ENCODE peak calls at places on chromosomes 4 and X, in five cellular contexts. J, D, F, I and X are unnamed samples.

GRCh38 chr4:139817657-139818452 is 152.2 kb downstream of the MGST2 start:
- DNase-seq in J (no peak), F (no peak), I (no peak), D (no peak), X (no peak)

GRCh38 chrX:11968991-11969390 is 169.3 kb upstream of the FRMPD4 start:
- DNase-seq in F (no peak), I (no peak), D (no peak), J (no peak), X (no peak)

GRCh38 chr4:37891221-37892159 is 606 bp downstream of the TBC1D1 start:
- DNase-seq in F (no peak), I (no peak), J (no peak), D (peak; percentile 11), X (no peak)

GRCh38 chr4:142846729-142847606 is 867 bp upstream of the INPP4B start:
- DNase-seq in D (peak; percentile 30), J (no peak), I (no peak), F (peak; percentile 19), X (peak; percentile 45)

GRCh38 chrX:134423606-134424005 is 36.4 kb upstream of the HPRT1 start:
- DNase-seq in I (no peak), J (peak; percentile 31), F (no peak), D (no peak), X (no peak)

GRCh38 chrX:120250522-120251271 is at the start of gene ZBTB33:
- DNase-seq in F (peak; percentile 90), J (peak; percentile 93), I (no peak), D (peak; percentile 88), X (peak; percentile 88)

GRCh38 chr4:170138580-170139194 is 48.9 kb upstream of the AADAT start:
- DNase-seq in D (peak; percentile 82), F (peak; percentile 63), J (peak; percentile 72), I (no peak), X (peak; percentile 86)

GRCh38 chrX:133448512-133449076 is 33.3 kb upstream of the GPC4 start:
- DNase-seq in D (no peak), F (no peak), J (peak; percentile 72), I (no peak), X (no peak)

GRCh38 chr4:15918484-15919129 is 19.9 kb downstream of the FGFBP1 start:
- DNase-seq in F (no peak), J (no peak), I (no peak), D (no peak), X (no peak)

GRCh38 chrX:10761447-10761846 is 141.1 kb upstream of the MID1 start:
- DNase-seq in I (no peak), J (no peak), D (no peak), F (no peak), X (no peak)

GRCh38 chrX:136907626-136908025 is 27.1 kb upstream of the RBMX start:
- DNase-seq in D (no peak), J (no peak), F (no peak), I (no peak), X (peak; percentile 6)

GRCh38 chr4:25860586-25861421 is 2.0 kb downstream of the SEL1L3 start:
- DNase-seq in F (no peak), I (no peak), J (no peak), D (no peak), X (no peak)

GRCh38 chrX:151815461-151815860 is 80.9 kb downstream of the CNGA2 start:
- DNase-seq in D (no peak), J (peak; percentile 65), F (no peak), I (no peak), X (no peak)

GRCh38 chr4:74377714-74378113 is 12.8 kb downstream of the EREG start:
- DNase-seq in D (no peak), F (no peak), J (no peak), I (no peak), X (no peak)

GRCh38 chr4:136831553-136831952 is 700.7 kb downstream of the PCDH18 start:
- DNase-seq in J (no peak), F (no peak), I (no peak), D (no peak), X (no peak)

GRCh38 chrX:11929476-11929875 is 171.4 kb downstream of the MSL3 start:
- DNase-seq in D (no peak), J (no peak), F (no peak), I (no peak), X (no peak)

GRCh38 chr4:179097741-179098140 is 1655.5 kb upstream of the AGA start:
- DNase-seq in J (no peak), D (peak; percentile 60), F (no peak), I (no peak), X (peak; percentile 77)

GRCh38 chrX:152165033-152165743 is 26.8 kb upstream of the MAGEA10 start:
- DNase-seq in D (no peak), F (no peak), J (no peak), I (no peak), X (no peak)

GRCh38 chr4:137678796-137679195 is 146.5 kb upstream of the PCDH18 start:
- DNase-seq in D (no peak), J (peak; percentile 71), F (no peak), I (no peak), X (no peak)

GRCh38 chrX:133921764-133922389 is 63.5 kb downstream of the GPC3 start:
- DNase-seq in J (peak; percentile 16), F (no peak), I (no peak), D (peak; percentile 56), X (peak; percentile 52)

GRCh38 chr4:183455431-183456145 is 11.2 kb downstream of the CDKN2AIP start:
- DNase-seq in I (no peak), F (no peak), J (no peak), D (no peak), X (no peak)

GRCh38 chrX:73127700-73128241 is 48.5 kb upstream of the PABPC1L2A start:
- DNase-seq in F (no peak), D (peak; percentile 2), I (no peak), J (peak; percentile 11), X (no peak)

GRCh38 chr4:12881945-12882589 is 602.1 kb downstream of the RAB28 start:
- DNase-seq in D (no peak), J (no peak), I (no peak), F (no peak), X (no peak)

GRCh38 chr4:183812567-183812966 is 92.5 kb upstream of the STOX2 start:
- DNase-seq in D (no peak), F (no peak), I (no peak), J (no peak), X (no peak)

GRCh38 chr4:26522478-26522877 is 32.2 kb upstream of the CCKAR start:
- DNase-seq in D (no peak), I (no peak), J (peak; percentile 65), F (no peak), X (no peak)

GRCh38 chr4:11700751-11701226 is 272.1 kb upstream of the HS3ST1 start:
- DNase-seq in F (no peak), D (no peak), J (no peak), I (no peak), X (no peak)

GRCh38 chrX:40145001-40145631 is 47.4 kb upstream of the BCOR start:
- DNase-seq in J (peak; percentile 71), F (no peak), D (no peak), I (no peak), X (no peak)

GRCh38 chr4:77960367-77960766 is 96.8 kb upstream of the FRAS1 start:
- DNase-seq in F (no peak), I (no peak), D (no peak), J (no peak), X (no peak)

GRCh38 chr4:25666031-25666630 is 10.5 kb downstream of the SLC34A2 start:
- DNase-seq in J (no peak), D (peak; percentile 33), F (no peak), I (no peak), X (no peak)

GRCh38 chr4:95409127-95409526 is 139.6 kb downstream of the UNC5C start:
- DNase-seq in I (no peak), J (no peak), F (no peak), D (no peak), X (no peak)

GRCh38 chr4:88822034-88822433 is 124.4 kb upstream of the NAP1L5 start:
- DNase-seq in F (no peak), J (no peak), I (no peak), D (no peak), X (no peak)

DNA sequence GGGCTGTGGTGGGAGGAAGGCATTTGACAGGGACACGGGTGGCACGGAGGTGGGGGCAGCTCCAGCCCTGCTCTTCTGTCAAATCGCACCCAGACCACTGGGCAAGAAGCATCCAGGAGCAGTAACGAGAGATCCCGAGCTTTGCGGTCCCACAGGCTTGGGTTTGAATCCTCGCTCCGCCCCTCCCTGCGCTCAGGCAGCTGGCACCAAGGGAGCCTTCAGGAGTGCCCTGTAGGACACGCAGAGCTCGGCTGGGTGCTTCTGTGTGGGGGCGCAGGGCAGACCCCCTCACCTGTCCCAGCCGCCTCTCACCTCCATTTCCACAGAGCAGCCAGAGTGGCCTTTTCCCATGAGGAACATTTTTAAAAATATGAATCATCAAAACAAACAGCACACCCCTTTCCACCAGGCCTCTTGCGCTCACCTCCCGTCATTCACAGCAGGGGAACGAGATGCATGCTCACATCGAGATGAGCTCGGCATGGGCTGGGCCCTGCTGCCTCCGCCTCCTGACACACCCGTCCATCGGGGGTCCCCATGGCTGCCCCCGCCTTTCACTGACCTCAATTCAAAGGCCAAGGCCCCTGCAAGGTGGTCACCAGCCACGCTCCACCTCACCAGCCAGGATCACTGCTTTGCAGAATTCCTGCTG is 52.8 kb downstream of the ACOX3 start:
- DNase-seq in F (no peak), D (no peak), J (no peak), I (no peak), X (no peak)
- TF ChIP-seq CTCF in F (no peak), D (no peak), J (no peak), I (no peak), X (no peak)

GRCh38 chr4:127601029-127601428 is 31.7 kb upstream of the INTU start:
- DNase-seq in F (no peak), D (no peak), J (peak; percentile 37), I (no peak), X (no peak)
- TF ChIP-seq CTCF in F (no peak), D (no peak), J (peak; percentile 48), I (no peak), X (no peak)

DNA sequence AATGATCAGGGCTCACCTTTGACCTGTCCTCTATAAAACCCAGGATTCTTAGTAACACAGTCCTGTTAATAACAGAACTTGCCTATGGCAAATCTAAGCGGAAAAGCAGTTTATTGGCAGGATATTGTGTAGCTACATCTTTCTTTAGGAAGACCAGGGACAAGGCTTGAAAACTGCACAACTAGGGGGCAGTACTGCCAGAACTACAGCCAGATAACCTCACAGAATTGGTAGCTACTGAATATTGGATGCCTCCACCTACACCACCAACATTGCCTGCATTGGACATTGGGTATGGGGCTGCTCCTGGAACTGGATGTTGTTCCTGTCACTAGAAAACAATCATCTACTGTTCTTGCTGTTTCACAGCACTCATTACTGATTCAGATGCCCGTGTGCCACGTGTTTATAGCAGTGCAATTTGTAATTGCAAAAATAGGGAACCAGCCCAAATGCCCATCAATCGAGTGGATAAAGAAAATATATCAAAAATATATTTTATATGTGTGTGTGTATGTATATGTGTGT is 47.4 kb downstream of the REPS2 start:
- DNase-seq in F (no peak), I (no peak), J (no peak), D (peak; percentile 3), X (no peak)
- TF ChIP-seq CTCF in F (no peak), I (no peak), J (no peak), D (no peak), X (no peak)

GRCh38 chrX:78092296-78092695 is 11.8 kb upstream of the PGK1 start:
- DNase-seq in F (no peak), J (peak; percentile 48), D (peak; percentile 40), I (no peak), X (peak; percentile 12)
- TF ChIP-seq CTCF in F (no peak), J (peak; percentile 45), D (no peak), I (no peak), X (peak; percentile 20)